ENCODE peak calls at places on chromosomes 1 and 21, in five cellular contexts. F is naive thymus-derived CD4-positive, alpha-beta T cell; A is left lung; S is pancreas; G is esophagus muscularis mucosa. N is an unnamed sample. For H3K4me1, the result is how much of the 10 kb centered on the place peaks cover.

GRCh38 chr1:9717193-9718005 is 65.9 kb downstream of the PIK3CD start:
- DNase-seq in A (peak), F (peak), S (no peak), G (peak), N (no peak)

GRCh38 chr1:76198452-76198851 is 123.9 kb downstream of the ST6GALNAC3 start:
- DNase-seq in G (no peak), F (no peak), A (no peak), S (no peak), N (no peak)

GRCh38 chr1:100499412-100499811 is 38.5 kb upstream of the GPR88 start:
- DNase-seq in A (no peak), S (no peak), F (no peak), G (no peak), N (no peak)

GRCh38 chr1:210394281-210394798 is 65.6 kb downstream of the HHAT start:
- DNase-seq in S (no peak), F (no peak), G (no peak), A (no peak), N (no peak)

GRCh38 chr21:17848228-17848627 is 29.1 kb upstream of the C21orf91 start:
- DNase-seq in A (peak), G (no peak), S (peak), F (no peak), N (peak)

GRCh38 chr21:25080161-25080560 is 527.1 kb downstream of the MRPL39 start:
- DNase-seq in F (no peak), A (no peak), S (no peak), G (no peak), N (no peak)

GRCh38 chr1:67682659-67683197 is 2.3 kb upstream of the GADD45A start:
- DNase-seq in G (no peak), S (no peak), A (no peak), F (no peak), N (no peak)

GRCh38 chr1:150473659-150474058 is 13.6 kb upstream of the TARS2 start:
- DNase-seq in G (no peak), A (no peak), S (no peak), F (no peak), N (peak)

GRCh38 chr1:166032901-166033371 is 133.9 kb downstream of the FAM78B start:
- DNase-seq in F (no peak), S (peak), G (no peak), A (no peak), N (peak)

GRCh38 chr1:18569251-18569650 is 61.4 kb upstream of the PAX7 start:
- DNase-seq in G (no peak), F (no peak), S (no peak), A (no peak), N (no peak)

GRCh38 chr1:58618303-58618702 is 41.3 kb upstream of the TACSTD2 start:
- DNase-seq in A (peak), G (no peak), S (no peak), F (no peak), N (no peak)

GRCh38 chr1:234972411-234973191 is 156.0 kb downstream of the TOMM20 start:
- DNase-seq in G (no peak), F (no peak), A (no peak), S (no peak), N (no peak)

GRCh38 chr1:227948493-227949260 is 945 bp upstream of the WNT9A start:
- DNase-seq in F (no peak), G (no peak), A (no peak), S (peak), N (no peak)

GRCh38 chr21:45957986-45958610 is 23.5 kb upstream of the COL6A1 start:
- DNase-seq in G (no peak), A (no peak), S (no peak), F (no peak), N (peak)

GRCh38 chr1:15571266-15571665 is 13.6 kb downstream of the AGMAT start:
- DNase-seq in G (no peak), F (no peak), A (no peak), S (no peak), N (no peak)

GRCh38 chr21:25956993-25957714 is 213.4 kb downstream of the APP start:
- DNase-seq in A (no peak), S (no peak), G (no peak), F (no peak), N (no peak)

GRCh38 chr1:182120411-182121258 is 59.1 kb upstream of the ZNF648 start:
- DNase-seq in G (no peak), S (peak), A (no peak), F (no peak), N (peak)

GRCh38 chr1:33339413-33339812 is 18.5 kb upstream of the A3GALT2 start:
- DNase-seq in F (no peak), S (no peak), G (no peak), A (no peak), N (no peak)

GRCh38 chr21:28758042-28758882 is 234.4 kb downstream of the LTN1 start:
- DNase-seq in F (no peak), S (no peak), G (no peak), A (no peak), N (no peak)

GRCh38 chr1:19113362-19114092 is 96.5 kb downstream of the UBR4 start:
- DNase-seq in S (peak), G (no peak), F (no peak), A (no peak), N (no peak)

GRCh38 chr1:12080156-12080555 is 17.1 kb downstream of the TNFRSF8 start:
- DNase-seq in S (no peak), G (no peak), A (no peak), F (no peak), N (no peak)

GRCh38 chr1:69320679-69321310 is 246.9 kb upstream of the LRRC7 start:
- DNase-seq in G (no peak), S (no peak), F (no peak), A (no peak), N (no peak)

GRCh38 chr21:42684109-42684916 is 30.9 kb downstream of the PDE9A start:
- DNase-seq in G (no peak), A (no peak), S (no peak), F (peak), N (no peak)

GRCh38 chr1:96723372-96723771 is 1.8 kb downstream of the PTBP2 start:
- DNase-seq in F (no peak), S (no peak), G (no peak), A (no peak), N (no peak)

GRCh38 chr1:24909388-24909898 is 20.6 kb downstream of the RUNX3 start:
- DNase-seq in G (no peak), F (no peak), A (peak), S (peak), N (no peak)

GRCh38 chr1:109523706-109524105 is 14.2 kb upstream of the AMIGO1 start:
- DNase-seq in S (no peak), F (no peak), A (no peak), G (no peak), N (no peak)

GRCh38 chr1:118317836-118318614 is 133.0 kb upstream of the SPAG17 start:
- DNase-seq in F (no peak), S (no peak), G (no peak), A (no peak), N (no peak)

GRCh38 chr1:56411484-56412180 is 167.7 kb downstream of the PLPP3 start:
- DNase-seq in A (no peak), G (no peak), S (peak), F (no peak), N (peak)

GRCh38 chr1:201731592-201731991 is 97.4 kb upstream of the IPO9 start:
- DNase-seq in F (no peak), G (no peak), S (no peak), A (no peak), N (no peak)

GRCh38 chr1:17976843-17977242 is 130.8 kb upstream of the IGSF21 start:
- DNase-seq in G (no peak), S (no peak), A (no peak), F (no peak), N (no peak)

GRCh38 chr1:206709772-206710456 is 25.2 kb downstream of the MAPKAPK2 start:
- DNase-seq in A (no peak), S (no peak), F (no peak), G (no peak), N (no peak)

GRCh38 chr1:33420870-33421775 is 9.8 kb downstream of the PHC2 start:
- DNase-seq in F (no peak), A (no peak), G (no peak), S (no peak), N (no peak)

GRCh38 chr1:115668579-115668978 is 26.8 kb downstream of the VANGL1 start:
- DNase-seq in F (no peak), S (no peak), G (no peak), A (no peak), N (no peak)

GRCh38 chr21:30337644-30338170 is at the start of gene KRTAP27-1:
- DNase-seq in A (no peak), G (no peak), F (no peak), S (no peak), N (no peak)

GRCh38 chr1:43530483-43531452 is at the start of gene PTPRF:
- DNase-seq in F (peak), G (no peak), S (peak), A (peak), N (peak)

GRCh38 chr1:78401148-78401547 is 89.6 kb upstream of the PTGFR start:
- DNase-seq in G (no peak), F (no peak), A (no peak), S (no peak), N (no peak)

GRCh38 chr1:51916587-51917405 is 38.3 kb upstream of the NRDC start:
- DNase-seq in A (no peak), F (no peak), G (no peak), S (no peak), N (no peak)

GRCh38 chr1:51912881-51913280 is 34.4 kb upstream of the NRDC start:
- DNase-seq in S (no peak), G (no peak), F (no peak), A (no peak), N (no peak)

GRCh38 chr1:51919684-51920083 is 41.2 kb upstream of the NRDC start:
- DNase-seq in G (no peak), A (no peak), F (no peak), S (no peak), N (no peak)

GRCh38 chr1:51920130-51920529 is 41.6 kb upstream of the NRDC start:
- DNase-seq in A (no peak), G (no peak), S (no peak), F (no peak), N (no peak)

GRCh38 chr1:51915958-51916357 is 37.4 kb upstream of the NRDC start:
- DNase-seq in S (peak), F (no peak), A (no peak), G (no peak), N (no peak)
- H3K27ac ChIP-seq in S (no peak), F (no peak), A (no peak), G (no peak), N (no peak)

GRCh38 chr1:35466120-35466519 is 91.1 kb downstream of the KIAA0319L start:
- DNase-seq in A (no peak), F (no peak), G (no peak), S (no peak), N (no peak)

GRCh38 chr1:35476099-35476674 is 81.0 kb downstream of the KIAA0319L start:
- DNase-seq in A (no peak), F (no peak), G (no peak), S (no peak), N (no peak)

GRCh38 chr1:35475356-35475755 is 81.8 kb downstream of the KIAA0319L start:
- DNase-seq in F (no peak), A (no peak), S (no peak), G (no peak), N (no peak)

DNA sequence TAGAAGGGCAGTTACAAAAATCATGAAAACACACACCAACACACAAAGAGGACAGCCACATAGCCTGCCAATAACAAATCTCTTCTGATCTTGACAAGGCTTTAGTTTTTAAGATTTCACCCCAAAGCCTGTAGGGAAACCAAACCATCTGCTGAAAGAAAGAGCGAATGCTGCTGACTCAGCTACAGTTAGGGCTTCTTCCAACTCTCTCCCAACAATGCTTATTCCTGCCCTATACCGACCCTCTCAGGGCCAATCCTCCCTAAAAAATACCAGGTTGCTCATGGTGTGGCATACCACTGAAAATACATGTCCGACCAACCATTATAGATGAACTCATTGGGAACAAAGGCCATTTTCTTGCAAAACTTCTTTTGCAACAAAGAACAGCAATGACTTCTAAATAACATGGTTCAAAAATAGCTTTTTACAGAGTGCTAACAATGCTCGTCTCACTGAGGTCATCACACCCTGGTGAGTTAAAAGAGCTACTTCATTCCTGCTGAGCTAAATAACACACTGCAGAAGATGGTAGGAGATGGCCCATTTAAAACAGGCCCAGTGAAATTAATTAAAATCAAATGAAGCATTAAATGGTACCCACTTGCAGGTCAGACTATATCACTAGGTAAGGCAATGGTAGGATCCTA is 86.1 kb downstream of the KIAA0319L start:
- DNase-seq in S (no peak), A (no peak), F (no peak), G (no peak), N (no peak)
- H3K4me1 ChIP-seq in S (under half), A (under half), F (under half), G (under half), N (under half)

GRCh38 chr1:65299328-65299727 is 10.0 kb upstream of the DNAJC6 start:
- DNase-seq in G (no peak), F (no peak), A (no peak), S (no peak), N (no peak)

GRCh38 chr1:65292861-65293593 is 16.3 kb upstream of the DNAJC6 start:
- DNase-seq in A (no peak), F (no peak), S (no peak), G (no peak), N (no peak)

GRCh38 chr1:65297686-65298085 is 11.7 kb upstream of the DNAJC6 start:
- DNase-seq in G (no peak), F (no peak), A (no peak), S (no peak), N (no peak)
- H3K27ac ChIP-seq in G (no peak), F (no peak), A (no peak), S (no peak), N (no peak)

DNA sequence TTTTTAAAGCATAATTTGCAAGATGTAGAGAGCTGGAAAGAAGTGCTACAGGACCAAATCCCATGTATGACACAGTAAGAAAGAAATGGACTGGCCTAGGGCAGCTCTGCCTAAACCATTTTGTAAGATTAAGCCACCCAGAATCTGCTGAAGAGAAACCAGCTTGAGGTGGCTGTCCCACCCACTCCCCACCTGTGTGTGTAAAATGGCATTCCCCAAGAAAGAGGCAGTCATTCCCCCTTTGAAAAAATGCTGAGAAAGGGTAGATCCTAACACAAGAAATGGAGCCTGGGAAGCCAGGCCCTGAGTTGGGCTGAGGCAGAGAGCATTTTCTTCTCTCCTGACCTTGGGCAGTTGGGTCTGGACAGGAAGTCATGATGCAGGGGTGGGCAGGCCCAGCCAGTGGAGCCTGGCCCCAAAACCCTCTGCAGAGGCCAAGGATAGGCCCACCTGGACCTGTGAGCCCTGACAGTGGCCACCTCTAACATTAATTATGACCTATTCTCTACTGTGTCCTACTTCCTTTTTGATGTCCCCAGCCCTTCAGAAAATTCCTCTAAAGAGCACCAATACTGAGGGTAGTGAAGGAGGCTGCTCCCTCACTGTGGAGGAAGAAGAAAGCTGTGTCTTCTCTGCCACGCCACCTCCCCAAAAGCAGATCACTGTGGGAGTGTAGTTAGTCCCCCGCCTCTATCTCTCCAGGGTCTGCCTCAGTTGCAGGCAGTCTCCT is 94.0 kb downstream of the EDEM3 start:
- DNase-seq in S (no peak), F (no peak), G (peak), A (no peak), N (no peak)
- H3K4me1 ChIP-seq in S (under half), F (under half), G (under half), A (under half), N (under half)

DNA sequence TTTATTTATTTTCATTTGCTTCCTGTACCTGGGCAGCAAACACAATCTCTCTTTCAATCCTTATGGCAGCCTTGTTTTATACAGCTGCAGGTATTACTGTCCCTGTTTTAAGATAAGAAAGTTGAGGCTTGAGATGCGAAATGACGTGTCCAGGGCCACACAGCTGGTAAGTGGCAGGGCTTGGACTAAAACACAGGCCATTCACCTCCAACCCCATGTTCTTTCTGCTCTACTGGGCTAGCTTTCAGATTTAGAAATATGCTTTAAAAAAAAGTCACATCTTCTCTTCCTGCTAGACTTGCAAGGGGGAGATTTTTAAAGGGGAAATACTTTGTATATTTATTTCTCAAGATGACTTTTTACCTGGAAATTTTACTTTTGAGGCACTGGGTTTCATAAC is 62.8 kb downstream of the CNST start:
- DNase-seq in F (no peak), G (no peak), S (no peak), A (no peak), N (no peak)
- H3K27ac ChIP-seq in F (no peak), G (peak), S (no peak), A (no peak), N (no peak)

DNA sequence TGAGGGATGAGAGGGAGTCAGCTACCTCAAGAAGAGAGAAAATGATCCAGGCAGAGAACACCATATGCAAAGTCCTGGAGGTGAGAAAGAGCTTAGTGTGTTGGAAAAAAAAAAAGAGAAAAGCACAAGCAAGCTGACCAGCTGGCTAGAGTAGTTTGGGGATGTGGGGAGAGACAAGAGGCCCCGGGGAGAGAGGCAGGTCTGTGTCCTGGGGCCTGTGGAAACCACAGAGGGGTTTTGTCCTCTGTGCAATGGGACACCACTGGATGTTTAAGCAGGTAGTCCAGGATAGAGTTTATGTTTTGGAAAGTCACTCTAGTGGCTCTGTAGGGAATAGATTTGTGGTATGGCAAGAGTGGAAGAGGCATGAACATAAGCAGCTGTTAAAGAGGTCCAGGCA is 14.4 kb upstream of the CHI3L1 start:
- DNase-seq in G (no peak), A (no peak), S (no peak), F (no peak), N (no peak)
- H3K4me1 ChIP-seq in G (under half), A (under half), S (under half), F (under half), N (under half)

GRCh38 chr1:6801199-6801598 is 15.9 kb downstream of the CAMTA1 start:
- DNase-seq in G (no peak), F (no peak), S (no peak), A (no peak), N (no peak)
- H3K27ac ChIP-seq in G (peak), F (no peak), S (no peak), A (peak), N (peak)